ENCODE peak calls at places on chromosome 4, in five cellular contexts. One of them, this sample, is unnamed.

GRCh38 chr4:41039312-41039711 is 175.0 kb downstream of the APBB2 start:
- DNase-seq in HFFc6: no peak
- DNase-seq in sigmoid colon: no peak
- DNase-seq in neural crest cell: no peak
- DNase-seq in CD4-positive, alpha-beta T cell: no peak
- DNase-seq in this sample: no peak

GRCh38 chr4:4727536-4727935 is 131.9 kb upstream of the MSX1 start:
- DNase-seq in HFFc6: no peak
- DNase-seq in sigmoid colon: no peak
- DNase-seq in neural crest cell: no peak
- DNase-seq in CD4-positive, alpha-beta T cell: no peak
- DNase-seq in this sample: no peak

GRCh38 chr4:25973346-25973745 is 59.3 kb downstream of the SMIM20 start:
- DNase-seq in HFFc6: no peak
- DNase-seq in sigmoid colon: peak
- DNase-seq in neural crest cell: no peak
- DNase-seq in CD4-positive, alpha-beta T cell: no peak
- DNase-seq in this sample: no peak

GRCh38 chr4:58590714-58591113 is 1480.5 kb upstream of the IGFBP7 start:
- DNase-seq in HFFc6: no peak
- DNase-seq in sigmoid colon: no peak
- DNase-seq in neural crest cell: no peak
- DNase-seq in CD4-positive, alpha-beta T cell: no peak
- DNase-seq in this sample: no peak

GRCh38 chr4:173168396-173169177 is at the start of gene GALNT7:
- DNase-seq in HFFc6: no peak
- DNase-seq in sigmoid colon: peak
- DNase-seq in neural crest cell: peak
- DNase-seq in CD4-positive, alpha-beta T cell: peak
- DNase-seq in this sample: peak

GRCh38 chr4:1082215-1083182 is 30.9 kb downstream of the RNF212 start:
- DNase-seq in HFFc6: peak
- DNase-seq in sigmoid colon: peak
- DNase-seq in neural crest cell: no peak
- DNase-seq in CD4-positive, alpha-beta T cell: no peak
- DNase-seq in this sample: no peak

GRCh38 chr4:168723569-168723968 is 226.7 kb downstream of the PALLD start:
- DNase-seq in HFFc6: no peak
- DNase-seq in sigmoid colon: no peak
- DNase-seq in neural crest cell: no peak
- DNase-seq in CD4-positive, alpha-beta T cell: no peak
- DNase-seq in this sample: no peak

GRCh38 chr4:139817657-139818452 is 152.2 kb downstream of the MGST2 start:
- DNase-seq in HFFc6: no peak
- DNase-seq in sigmoid colon: no peak
- DNase-seq in neural crest cell: no peak
- DNase-seq in CD4-positive, alpha-beta T cell: no peak
- DNase-seq in this sample: no peak

GRCh38 chr4:67885727-67886126 is 1.9 kb upstream of the TMPRSS11D start:
- DNase-seq in HFFc6: peak
- DNase-seq in sigmoid colon: no peak
- DNase-seq in neural crest cell: no peak
- DNase-seq in CD4-positive, alpha-beta T cell: no peak
- DNase-seq in this sample: no peak

GRCh38 chr4:154877110-154877760 is 96.2 kb downstream of the RBM46 start:
- DNase-seq in HFFc6: no peak
- DNase-seq in sigmoid colon: no peak
- DNase-seq in neural crest cell: no peak
- DNase-seq in CD4-positive, alpha-beta T cell: no peak
- DNase-seq in this sample: no peak

GRCh38 chr4:3062466-3062865 is 11.9 kb downstream of the HTT-AS start:
- DNase-seq in HFFc6: peak
- DNase-seq in sigmoid colon: no peak
- DNase-seq in neural crest cell: no peak
- DNase-seq in CD4-positive, alpha-beta T cell: no peak
- DNase-seq in this sample: peak

GRCh38 chr4:123843137-123843536 is 446.5 kb downstream of the SPRY1 start:
- DNase-seq in HFFc6: no peak
- DNase-seq in sigmoid colon: no peak
- DNase-seq in neural crest cell: no peak
- DNase-seq in CD4-positive, alpha-beta T cell: no peak
- DNase-seq in this sample: no peak

GRCh38 chr4:82898322-82899243 is 2.0 kb upstream of the THAP9 start:
- DNase-seq in HFFc6: peak
- DNase-seq in sigmoid colon: no peak
- DNase-seq in neural crest cell: no peak
- DNase-seq in CD4-positive, alpha-beta T cell: no peak
- DNase-seq in this sample: no peak

GRCh38 chr4:82842593-82842992 is 44.0 kb upstream of the SCD5 start:
- DNase-seq in HFFc6: peak
- DNase-seq in sigmoid colon: no peak
- DNase-seq in neural crest cell: no peak
- DNase-seq in CD4-positive, alpha-beta T cell: no peak
- DNase-seq in this sample: no peak

GRCh38 chr4:76035146-76035545 is 724 bp downstream of the CXCL11 start:
- DNase-seq in HFFc6: no peak
- DNase-seq in sigmoid colon: no peak
- DNase-seq in neural crest cell: no peak
- DNase-seq in CD4-positive, alpha-beta T cell: no peak
- DNase-seq in this sample: no peak

GRCh38 chr4:108619372-108620100 is 840 bp upstream of the RPL34 start:
- DNase-seq in HFFc6: no peak
- DNase-seq in sigmoid colon: no peak
- DNase-seq in neural crest cell: no peak
- DNase-seq in CD4-positive, alpha-beta T cell: no peak
- DNase-seq in this sample: no peak

GRCh38 chr4:54482529-54482961 is 175.2 kb upstream of the KIT start:
- DNase-seq in HFFc6: peak
- DNase-seq in sigmoid colon: no peak
- DNase-seq in neural crest cell: no peak
- DNase-seq in CD4-positive, alpha-beta T cell: no peak
- DNase-seq in this sample: no peak

GRCh38 chr4:21753084-21753760 is 195.3 kb downstream of the KCNIP4 start:
- DNase-seq in HFFc6: no peak
- DNase-seq in sigmoid colon: no peak
- DNase-seq in neural crest cell: no peak
- DNase-seq in CD4-positive, alpha-beta T cell: no peak
- DNase-seq in this sample: no peak

GRCh38 chr4:169080970-169081369 is 70.9 kb upstream of the CBR4 start:
- DNase-seq in HFFc6: peak
- DNase-seq in sigmoid colon: peak
- DNase-seq in neural crest cell: no peak
- DNase-seq in CD4-positive, alpha-beta T cell: no peak
- DNase-seq in this sample: no peak

GRCh38 chr4:100738388-100739165 is 220.8 kb upstream of the EMCN start:
- DNase-seq in HFFc6: peak
- DNase-seq in sigmoid colon: peak
- DNase-seq in neural crest cell: no peak
- DNase-seq in CD4-positive, alpha-beta T cell: no peak
- DNase-seq in this sample: no peak

GRCh38 chr4:30720656-30721352 is 635 bp downstream of the PCDH7 start:
- DNase-seq in HFFc6: no peak
- DNase-seq in sigmoid colon: peak
- DNase-seq in neural crest cell: no peak
- DNase-seq in CD4-positive, alpha-beta T cell: no peak
- DNase-seq in this sample: peak

GRCh38 chr4:112181358-112182000 is 36.2 kb downstream of the FAM241A start:
- DNase-seq in HFFc6: no peak
- DNase-seq in sigmoid colon: no peak
- DNase-seq in neural crest cell: no peak
- DNase-seq in CD4-positive, alpha-beta T cell: no peak
- DNase-seq in this sample: no peak

GRCh38 chr4:38489924-38490639 is 173.9 kb upstream of the KLF3 start:
- DNase-seq in HFFc6: peak
- DNase-seq in sigmoid colon: peak
- DNase-seq in neural crest cell: peak
- DNase-seq in CD4-positive, alpha-beta T cell: no peak
- DNase-seq in this sample: no peak

GRCh38 chr4:1080961-1081688 is 32.2 kb downstream of the RNF212 start:
- DNase-seq in HFFc6: no peak
- DNase-seq in sigmoid colon: no peak
- DNase-seq in neural crest cell: no peak
- DNase-seq in CD4-positive, alpha-beta T cell: no peak
- DNase-seq in this sample: no peak

GRCh38 chr4:153465922-153466636 is at the start of gene TMEM131L:
- DNase-seq in HFFc6: peak
- DNase-seq in sigmoid colon: peak
- DNase-seq in neural crest cell: peak
- DNase-seq in CD4-positive, alpha-beta T cell: peak
- DNase-seq in this sample: peak
- TF ChIP-seq CTCF in HFFc6: peak
- TF ChIP-seq CTCF in sigmoid colon: no peak
- TF ChIP-seq CTCF in neural crest cell: no peak
- TF ChIP-seq CTCF in CD4-positive, alpha-beta T cell: peak
- TF ChIP-seq CTCF in this sample: peak

DNA sequence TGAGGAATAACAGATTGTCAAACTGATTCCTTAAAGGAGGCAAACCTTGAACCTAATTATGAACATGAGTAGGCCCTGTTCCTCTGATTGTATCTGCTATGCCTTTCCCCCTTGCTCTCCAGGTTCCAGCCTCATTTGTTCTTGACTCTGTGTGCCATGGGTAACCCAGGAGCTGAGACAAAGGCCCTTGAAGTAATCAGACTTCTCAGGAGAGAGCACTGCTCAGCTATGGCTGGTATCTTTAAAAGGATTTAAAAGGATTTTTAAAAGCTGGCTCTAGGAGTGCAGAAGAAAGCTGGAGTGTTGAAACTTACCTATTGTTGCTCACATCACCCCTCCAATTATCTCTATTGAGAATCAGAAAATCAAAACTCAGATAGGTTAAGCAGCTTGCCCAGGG is 1565.5 kb upstream of the AGA start:
- DNase-seq in HFFc6: no peak
- DNase-seq in sigmoid colon: no peak
- DNase-seq in neural crest cell: no peak
- DNase-seq in CD4-positive, alpha-beta T cell: no peak
- DNase-seq in this sample: no peak
- TF ChIP-seq CTCF in HFFc6: no peak
- TF ChIP-seq CTCF in sigmoid colon: no peak
- TF ChIP-seq CTCF in neural crest cell: no peak
- TF ChIP-seq CTCF in CD4-positive, alpha-beta T cell: no peak
- TF ChIP-seq CTCF in this sample: no peak

DNA sequence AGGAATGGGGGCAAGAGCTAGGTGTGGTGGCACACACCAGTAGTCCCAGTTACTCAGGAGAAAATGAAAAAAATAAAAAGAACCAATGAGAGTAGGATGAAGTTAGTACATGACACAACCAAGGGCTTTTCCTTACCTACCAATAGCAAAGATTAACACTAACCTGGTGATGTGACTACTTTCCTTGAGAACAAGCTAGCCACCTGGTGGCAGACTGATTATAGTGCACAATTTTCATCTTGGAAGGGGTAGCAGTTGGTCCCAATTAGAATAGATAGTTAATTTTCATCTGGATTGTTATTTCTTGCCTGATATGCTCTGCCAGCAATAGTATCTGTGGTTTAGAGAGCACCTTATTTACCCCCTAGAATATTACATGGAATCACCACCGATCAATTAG is 1216.8 kb upstream of the PABPC4L start:
- DNase-seq in HFFc6: peak
- DNase-seq in sigmoid colon: no peak
- DNase-seq in neural crest cell: no peak
- DNase-seq in CD4-positive, alpha-beta T cell: no peak
- DNase-seq in this sample: no peak
- TF ChIP-seq CTCF in HFFc6: peak
- TF ChIP-seq CTCF in sigmoid colon: no peak
- TF ChIP-seq CTCF in neural crest cell: peak
- TF ChIP-seq CTCF in CD4-positive, alpha-beta T cell: no peak
- TF ChIP-seq CTCF in this sample: no peak

DNA sequence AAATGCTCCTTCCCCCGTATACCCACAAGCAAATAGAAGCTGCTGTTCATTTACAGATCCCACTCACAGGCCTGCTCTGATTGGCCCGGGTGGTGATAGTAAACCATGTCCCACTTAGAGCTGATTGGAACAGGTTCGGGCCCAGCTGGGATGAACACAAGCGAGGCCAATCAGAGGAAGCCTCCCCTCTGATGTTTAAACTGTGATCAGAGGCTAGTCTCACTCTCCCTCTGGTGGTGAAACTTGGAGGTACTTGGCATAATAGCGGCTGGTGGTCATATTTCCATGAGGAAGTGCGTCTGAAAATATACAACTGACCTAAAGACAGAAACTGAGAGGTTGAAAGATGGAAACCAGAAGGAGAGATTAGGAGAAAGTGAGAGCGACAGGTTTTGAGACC is 51.5 kb upstream of the TRPC3 start:
- DNase-seq in HFFc6: no peak
- DNase-seq in sigmoid colon: no peak
- DNase-seq in neural crest cell: peak
- DNase-seq in CD4-positive, alpha-beta T cell: no peak
- DNase-seq in this sample: no peak
- TF ChIP-seq CTCF in HFFc6: peak
- TF ChIP-seq CTCF in sigmoid colon: no peak
- TF ChIP-seq CTCF in neural crest cell: peak
- TF ChIP-seq CTCF in CD4-positive, alpha-beta T cell: no peak
- TF ChIP-seq CTCF in this sample: peak

This sample was measured in spleen.